ENCODE peak calls at places on chromosome 19, in six cellular contexts. U is epithelial cell of esophagus; K is fibroblast of lung; I is CD8-positive, alpha-beta T cell; H is endodermal cell; T is WTC11. V is an unnamed sample.
A peak's percentile ranks its signal among the peaks of the same experiment; 100 is the strongest.

GRCh38 chr19:55447421-55448174 is 4.5 kb upstream of the SHISA7 start:
- DNase-seq in U (peak; percentile 82), K (no peak), I (no peak), H (no peak), T (no peak), V (peak; percentile 63)

GRCh38 chr19:8086849-8087248 is 34.3 kb downstream of the CCL25 start:
- DNase-seq in U (no peak), K (no peak), I (no peak), H (no peak), T (no peak), V (no peak)

GRCh38 chr19:33773704-33774624 is 22.7 kb upstream of the KCTD15 start:
- DNase-seq in U (no peak), K (no peak), I (no peak), H (no peak), T (no peak), V (no peak)

GRCh38 chr19:33388817-33389573 is 15.5 kb downstream of the CEBPG start:
- DNase-seq in U (no peak), K (no peak), I (no peak), H (no peak), T (no peak), V (no peak)

GRCh38 chr19:38959618-38960017 is 15.9 kb downstream of the FBXO17 start:
- DNase-seq in U (no peak), K (no peak), I (no peak), H (no peak), T (no peak), V (no peak)

GRCh38 chr19:2561895-2562294 is 86.0 kb downstream of the GADD45B start:
- DNase-seq in U (peak; percentile 23), K (no peak), I (peak; percentile 69), H (peak; percentile 55), T (no peak), V (no peak)

GRCh38 chr19:1226522-1227312 is 11.1 kb downstream of the CBARP start:
- DNase-seq in U (no peak), K (no peak), I (no peak), H (peak; percentile 66), T (no peak), V (no peak)

GRCh38 chr19:47186337-47187022 is 44.5 kb downstream of the BBC3 start:
- DNase-seq in U (no peak), K (peak; percentile 30), I (peak; percentile 80), H (no peak), T (no peak), V (no peak)

GRCh38 chr19:389246-389934 is 19.6 kb downstream of the C2CD4C start:
- DNase-seq in U (no peak), K (no peak), I (no peak), H (no peak), T (peak; percentile 33), V (peak; percentile 20)

GRCh38 chr19:45769821-45770191 is 754 bp upstream of the SIX5 start:
- DNase-seq in U (peak; percentile 51), K (no peak), I (no peak), H (no peak), T (peak; percentile 38), V (peak; percentile 54)

GRCh38 chr19:7699422-7700127 is 2.4 kb downstream of the FCER2 start:
- DNase-seq in U (peak; percentile 61), K (peak; percentile 3), I (no peak), H (no peak), T (no peak), V (no peak)

GRCh38 chr19:5953680-5954213 is 24.2 kb downstream of the RANBP3 start:
- DNase-seq in U (peak; percentile 23), K (peak; percentile 55), I (no peak), H (no peak), T (no peak), V (peak; percentile 79)

GRCh38 chr19:30334841-30335240 is 37.3 kb upstream of the ZNF536 start:
- DNase-seq in U (no peak), K (no peak), I (no peak), H (peak; percentile 32), T (no peak), V (no peak)

GRCh38 chr19:860481-861098 is 1.1 kb downstream of the CFD start:
- DNase-seq in U (peak; percentile 77), K (peak; percentile 47), I (peak; percentile 57), H (peak; percentile 80), T (peak; percentile 60), V (peak; percentile 74)

GRCh38 chr19:31625056-31625455 is 275.8 kb upstream of the TSHZ3 start:
- DNase-seq in U (no peak), K (no peak), I (no peak), H (no peak), T (no peak), V (no peak)

GRCh38 chr19:8209111-8209964 is at the start of gene CERS4:
- DNase-seq in U (no peak), K (peak; percentile 41), I (peak; percentile 79), H (peak; percentile 98), T (peak; percentile 92), V (no peak)

GRCh38 chr19:35249848-35250711 is 1.3 kb downstream of the LSR start:
- DNase-seq in U (no peak), K (no peak), I (no peak), H (peak; percentile 38), T (peak; percentile 7), V (no peak)

DNA sequence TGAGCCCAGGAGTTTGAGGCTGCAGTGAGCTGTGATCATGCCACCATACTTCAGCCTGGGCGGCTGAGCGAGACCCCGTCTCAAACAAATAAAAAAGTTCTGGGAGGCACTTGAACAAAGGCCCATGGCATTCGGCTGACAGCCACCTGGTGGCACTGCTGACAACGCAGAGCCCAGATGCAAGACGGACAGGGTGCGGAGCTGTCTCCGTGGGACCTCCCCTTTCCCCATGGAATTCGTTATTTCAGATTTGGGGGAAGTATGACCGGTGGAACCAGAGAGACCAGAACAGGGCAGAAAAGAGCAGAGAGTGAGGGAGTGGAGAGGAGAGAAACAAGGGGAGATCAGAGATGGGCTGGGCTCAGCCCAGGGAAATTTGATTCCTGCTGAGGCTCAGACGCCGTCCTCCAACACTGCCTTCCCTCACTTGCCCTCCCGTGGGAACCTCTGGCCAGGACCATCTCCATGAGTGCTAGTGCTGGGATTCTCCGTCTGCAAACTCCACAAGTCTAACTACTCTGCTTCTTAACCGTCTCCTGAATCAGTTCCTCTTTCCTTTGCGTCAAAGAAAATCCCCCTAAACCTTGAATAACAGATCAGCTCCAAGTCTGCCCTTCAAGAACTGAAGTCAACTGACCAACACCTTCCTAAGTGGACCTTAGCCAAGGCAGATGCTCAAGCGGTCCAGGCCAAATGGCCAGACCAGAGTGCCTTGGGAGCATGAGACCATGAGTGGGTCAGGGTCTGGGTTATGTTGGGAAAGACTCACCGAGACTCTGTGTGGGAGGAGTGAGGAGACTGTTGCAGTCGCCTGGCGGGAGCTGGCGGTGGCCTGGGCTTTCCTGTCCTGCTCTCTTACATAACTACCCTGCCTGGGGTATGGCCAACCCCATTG is 11.9 kb upstream of the ATF5 start:
- DNase-seq in U (peak; percentile 35), K (no peak), I (no peak), H (peak; percentile 75), T (peak; percentile 62), V (no peak)
- TF ChIP-seq CTCF in U (peak; percentile 55), K (peak; percentile 8), I (no peak), H (peak; percentile 65), T (peak; percentile 18), V (no peak)

DNA sequence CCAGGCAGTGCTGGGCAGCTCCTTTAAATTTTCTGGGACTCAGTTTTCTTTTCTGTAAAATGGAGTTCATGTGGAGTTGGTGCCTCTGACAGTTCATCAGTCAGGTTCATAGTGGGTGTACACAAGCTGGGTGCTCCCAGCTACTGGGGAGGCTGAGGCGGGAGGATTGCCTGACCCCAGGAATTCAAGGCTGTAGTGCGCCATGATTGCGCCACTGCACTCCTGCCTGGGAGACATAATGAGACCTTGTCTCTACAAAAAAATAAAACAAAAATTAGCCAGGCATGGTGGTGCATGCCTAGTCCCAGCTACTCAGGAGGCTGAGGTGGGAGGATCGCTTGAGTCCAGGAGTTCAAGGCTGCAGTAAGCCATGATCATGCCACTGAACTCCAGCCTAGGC is 21.1 kb downstream of the IQCN start:
- DNase-seq in U (no peak), K (no peak), I (no peak), H (no peak), T (no peak), V (no peak)
- TF ChIP-seq CTCF in U (no peak), K (no peak), I (no peak), H (no peak), T (no peak), V (no peak)

DNA sequence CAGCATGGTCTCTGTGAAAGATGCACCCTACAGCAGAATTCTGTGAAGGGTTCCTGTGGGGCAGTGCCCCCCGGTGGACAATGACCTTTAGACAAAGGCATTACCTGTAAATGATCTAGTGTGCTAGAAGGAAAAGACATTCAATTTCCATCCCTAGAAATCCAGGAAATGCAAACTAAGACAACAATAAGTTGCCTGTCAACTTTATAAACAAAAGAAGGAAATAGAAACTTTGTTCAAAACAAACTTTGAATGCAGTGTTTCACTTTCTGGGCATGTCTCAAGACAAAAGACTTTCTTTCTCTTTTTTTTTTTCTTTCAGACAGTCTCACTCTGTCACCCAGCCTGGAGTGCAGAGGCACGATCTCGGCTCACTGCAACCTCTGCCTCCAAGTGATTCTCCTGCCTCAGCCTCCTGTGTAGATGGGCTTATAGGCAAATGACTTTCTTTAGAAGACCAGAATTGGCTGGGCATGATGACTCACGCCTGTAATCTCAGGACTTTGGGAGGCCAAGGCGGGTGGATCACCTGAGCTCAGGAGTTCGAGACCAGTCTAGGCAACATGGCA is 15.5 kb downstream of the TEX101 start:
- DNase-seq in U (peak; percentile 12), K (no peak), I (no peak), H (peak; percentile 78), T (peak; percentile 57), V (no peak)
- TF ChIP-seq CTCF in U (no peak), K (no peak), I (no peak), H (peak; percentile 70), T (no peak), V (peak; percentile 29)

GRCh38 chr19:4376245-4376990 is 23.9 kb downstream of the SH3GL1 start:
- DNase-seq in U (no peak), K (no peak), I (no peak), H (peak; percentile 75), T (no peak), V (no peak)

GRCh38 chr19:4376991-4377781 is 23.2 kb downstream of the SH3GL1 start:
- DNase-seq in U (peak; percentile 55), K (peak; percentile 40), I (no peak), H (no peak), T (no peak), V (peak; percentile 46)

GRCh38 chr19:4374451-4375163 is 25.7 kb downstream of the SH3GL1 start:
- DNase-seq in U (peak; percentile 81), K (peak; percentile 86), I (no peak), H (peak; percentile 76), T (no peak), V (peak; percentile 93)

GRCh38 chr19:4375164-4375619 is 25.2 kb downstream of the SH3GL1 start:
- DNase-seq in U (peak; percentile 82), K (no peak), I (no peak), H (peak; percentile 91), T (peak; percentile 84), V (no peak)

DNA sequence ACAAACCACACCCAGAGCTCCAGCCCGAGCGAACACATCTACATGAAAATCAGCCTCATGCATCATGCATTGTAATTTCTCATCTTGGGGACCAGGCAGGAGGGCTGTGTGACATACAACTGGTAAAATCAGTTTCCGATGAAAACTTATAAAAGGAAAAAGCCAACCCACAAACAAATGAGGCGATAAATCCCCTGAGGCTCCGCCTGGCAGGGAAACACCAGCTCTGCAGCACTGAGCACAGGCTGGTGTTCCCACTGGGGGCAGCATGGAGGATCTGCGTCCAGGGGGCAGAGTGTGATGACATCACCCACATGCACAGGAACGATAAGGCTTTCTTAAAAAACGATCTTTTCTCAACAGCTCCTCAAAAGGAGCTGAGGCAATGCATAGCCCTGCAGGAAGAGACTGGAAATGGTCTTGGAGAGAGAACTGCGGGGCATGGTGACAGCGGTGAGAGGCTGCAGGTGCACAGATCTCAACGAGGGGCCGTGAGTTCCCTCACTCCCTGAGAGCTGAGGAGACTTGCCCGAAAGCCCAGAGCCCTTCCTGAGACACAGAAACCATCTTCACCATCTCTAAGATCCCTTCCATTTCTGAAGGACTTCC is 24.6 kb downstream of the SH3GL1 start:
- DNase-seq in U (no peak), K (peak; percentile 76), I (no peak), H (peak; percentile 79), T (peak; percentile 47), V (peak; percentile 68)
- TF ChIP-seq CTCF in U (peak; percentile 28), K (peak; percentile 63), I (no peak), H (peak; percentile 70), T (no peak), V (peak; percentile 56)

V was measured in AG10803.